ENCODE peak calls at places on chromosome 11, in eight cellular contexts. V is hippocampal formation; I is fibroblast of the conjunctiva; O is left ventricle myocardium superior; M is mesothelial cell of epicardium; S is effector memory CD4-positive, alpha-beta T cell; E is dorsolateral prefrontal cortex; G is WERI-Rb-1. D is an unnamed sample.

GRCh38 chr11:13289081-13289480 is 11.5 kb downstream of the BMAL1 start:
- DNase-seq in S (no peak), I (no peak), M (no peak), V (no peak), O (no peak), G (no peak), E (no peak), D (no peak)

GRCh38 chr11:110897035-110897434 is 184.8 kb upstream of the ARHGAP20 start:
- DNase-seq in G (no peak), O (no peak), M (no peak), S (no peak), E (no peak), V (no peak), I (peak), D (no peak)

GRCh38 chr11:75287579-75287978 is 47.0 kb downstream of the TPBGL start:
- DNase-seq in M (no peak), S (no peak), O (peak), E (no peak), G (no peak), V (no peak), I (no peak), D (no peak)

GRCh38 chr11:18650859-18651557 is 16.9 kb upstream of the SPTY2D1 start:
- DNase-seq in V (no peak), O (no peak), G (peak), M (no peak), E (no peak), S (peak), I (peak), D (no peak)

GRCh38 chr11:69834251-69834650 is 15.0 kb upstream of the FGF3 start:
- DNase-seq in E (no peak), G (no peak), M (peak), O (peak), I (no peak), S (no peak), V (no peak), D (no peak)

GRCh38 chr11:122782222-122782621 is 56.1 kb upstream of the CRTAM start:
- DNase-seq in S (no peak), V (no peak), O (no peak), M (no peak), I (no peak), E (no peak), G (no peak), D (no peak)

GRCh38 chr11:121298770-121299169 is 6.2 kb downstream of the SC5D start:
- DNase-seq in I (no peak), S (no peak), G (no peak), O (no peak), M (no peak), V (no peak), E (no peak), D (no peak)

GRCh38 chr11:119205574-119206511 is at the start of gene CBL:
- DNase-seq in E (peak), S (peak), M (peak), I (peak), V (peak), G (peak), O (peak), D (peak)

GRCh38 chr11:65650547-65651338 is 12.0 kb downstream of the RELA start:
- DNase-seq in I (no peak), V (no peak), M (no peak), S (no peak), E (no peak), O (no peak), G (peak), D (no peak)

GRCh38 chr11:3000032-3000961 is 8.2 kb upstream of the NAP1L4 start:
- DNase-seq in V (peak), I (peak), O (peak), M (peak), E (peak), S (no peak), G (no peak), D (peak)

GRCh38 chr11:67117176-67117575 is 1.9 kb upstream of the KDM2A start:
- DNase-seq in S (no peak), E (no peak), I (no peak), O (no peak), M (no peak), G (no peak), V (no peak), D (no peak)

GRCh38 chr11:103035656-103036434 is 56.1 kb downstream of the DCUN1D5 start:
- DNase-seq in I (peak), V (peak), E (no peak), G (peak), O (no peak), S (no peak), M (no peak), D (no peak)

GRCh38 chr11:19218216-19218615 is 16.4 kb upstream of the CSRP3 start:
- DNase-seq in I (no peak), O (no peak), G (no peak), V (peak), M (no peak), S (no peak), E (no peak), D (no peak)

GRCh38 chr11:65355013-65355775 is 643 bp downstream of the TIGD3 start:
- DNase-seq in M (peak), O (peak), S (peak), E (peak), G (peak), V (no peak), I (no peak), D (no peak)

GRCh38 chr11:8871283-8871775 is 39.7 kb upstream of the AKIP1 start:
- DNase-seq in G (peak), O (peak), V (peak), S (no peak), E (peak), I (peak), M (peak), D (no peak)

GRCh38 chr11:79663012-79663411 is 222.2 kb upstream of the TENM4 start:
- DNase-seq in O (peak), M (no peak), E (no peak), I (no peak), V (no peak), G (no peak), S (no peak), D (no peak)

GRCh38 chr11:24779791-24780190 is 282.9 kb downstream of the LUZP2 start:
- DNase-seq in M (no peak), G (no peak), I (no peak), S (no peak), O (no peak), V (no peak), E (no peak), D (no peak)

GRCh38 chr11:8018742-8019631 is 31.9 kb downstream of the EIF3F start:
- DNase-seq in M (peak), G (peak), E (peak), S (peak), V (peak), I (peak), O (peak), D (peak)

GRCh38 chr11:94897330-94897768 is 76.0 kb downstream of the CWC15 start:
- DNase-seq in V (peak), E (peak), M (peak), G (peak), O (peak), I (peak), S (no peak), D (no peak)

GRCh38 chr11:119254239-119254638 is 48.1 kb downstream of the CBL start:
- DNase-seq in G (no peak), V (no peak), E (no peak), I (no peak), S (no peak), O (no peak), M (no peak), D (no peak)

GRCh38 chr11:8224711-8225110 is 39.0 kb downstream of the LMO1 start:
- DNase-seq in G (no peak), M (no peak), V (no peak), I (no peak), S (no peak), E (no peak), O (no peak), D (no peak)

GRCh38 chr11:13038366-13038765 is 29.2 kb downstream of the RASSF10 start:
- DNase-seq in O (no peak), M (no peak), V (no peak), E (no peak), I (no peak), S (no peak), G (no peak), D (no peak)

GRCh38 chr11:9753031-9753430 is 89.2 kb downstream of the SWAP70 start:
- DNase-seq in S (no peak), I (no peak), O (no peak), V (no peak), M (no peak), E (no peak), G (no peak), D (no peak)

GRCh38 chr11:440065-441042 is 1.5 kb downstream of the ANO9 start:
- DNase-seq in V (no peak), O (peak), E (no peak), M (no peak), S (no peak), I (no peak), G (no peak), D (no peak)

GRCh38 chr11:24421766-24422165 is 75.1 kb upstream of the LUZP2 start:
- DNase-seq in G (no peak), I (no peak), S (no peak), M (no peak), V (no peak), E (no peak), O (no peak), D (no peak)

GRCh38 chr11:84408946-84409411 is 1122.8 kb upstream of the CCDC90B start:
- DNase-seq in V (no peak), E (no peak), O (no peak), I (no peak), S (no peak), M (no peak), G (peak), D (no peak)